ENCODE peak calls at places on chromosome 16, in four cellular contexts. C, G, X and V are unnamed samples.

GRCh38 chr16:66660422-66661209 is 35.9 kb downstream of the CMTM4 start:
- DNase-seq in C (peak), G (no peak), X (no peak), V (peak)

GRCh38 chr16:19177111-19177747 is 9.2 kb downstream of the SYT17 start:
- DNase-seq in C (no peak), G (no peak), X (no peak), V (no peak)

GRCh38 chr16:56436258-56436657 is 10.9 kb upstream of the AMFR start:
- DNase-seq in C (no peak), G (no peak), X (no peak), V (no peak)

GRCh38 chr16:30369091-30369937 is 980 bp downstream of the TBC1D10B start:
- DNase-seq in C (no peak), G (peak), X (no peak), V (no peak)

GRCh38 chr16:50791522-50791921 is 49.6 kb downstream of the CYLD start:
- DNase-seq in C (no peak), G (no peak), X (no peak), V (no peak)

GRCh38 chr16:66451548-66451947 is 24.5 kb downstream of the BEAN1 start:
- DNase-seq in C (no peak), G (no peak), X (no peak), V (no peak)

GRCh38 chr16:12455287-12455798 is 348.3 kb downstream of the CPPED1 start:
- DNase-seq in C (peak), G (peak), X (no peak), V (peak)

GRCh38 chr16:72876221-72876620 is 171.7 kb downstream of the ZFHX3 start:
- DNase-seq in C (peak), G (no peak), X (no peak), V (no peak)

GRCh38 chr16:25165284-25165683 is 51.5 kb upstream of the AQP8 start:
- DNase-seq in C (no peak), G (no peak), X (no peak), V (no peak)

GRCh38 chr16:48117217-48118105 is 38.3 kb downstream of the ABCC12 start:
- DNase-seq in C (peak), G (no peak), X (peak), V (peak)

GRCh38 chr16:52928955-52929354 is 123.7 kb downstream of the CHD9NB start:
- DNase-seq in C (no peak), G (no peak), X (no peak), V (no peak)

GRCh38 chr16:10741844-10742243 is 1.8 kb upstream of the NUBP1 start:
- DNase-seq in C (peak), G (no peak), X (no peak), V (no peak)

GRCh38 chr16:56848955-56849689 is 15.9 kb upstream of the SLC12A3 start:
- DNase-seq in C (no peak), G (no peak), X (no peak), V (peak)

GRCh38 chr16:87202346-87202745 is 114.8 kb downstream of the C16orf95 start:
- DNase-seq in C (no peak), G (no peak), X (no peak), V (no peak)

GRCh38 chr16:10946308-10946707 is 1.9 kb downstream of the CLEC16A start:
- DNase-seq in C (no peak), G (peak), X (no peak), V (peak)

GRCh38 chr16:57480127-57480753 is 6.1 kb downstream of the DOK4 start:
- DNase-seq in C (peak), G (peak), X (no peak), V (no peak)

GRCh38 chr16:87895641-87896141 is 26.4 kb upstream of the SLC7A5 start:
- DNase-seq in C (no peak), G (no peak), X (peak), V (no peak)

GRCh38 chr16:31190818-31191444 is 11.0 kb downstream of the FUS start:
- DNase-seq in C (no peak), G (no peak), X (no peak), V (no peak)

GRCh38 chr16:67260426-67261063 is 11.8 kb downstream of the SLC9A5 start:
- DNase-seq in C (no peak), G (no peak), X (no peak), V (peak)

GRCh38 chr16:3767333-3767977 is 50.1 kb upstream of the TRAP1 start:
- DNase-seq in C (no peak), G (no peak), X (no peak), V (no peak)

GRCh38 chr16:75354170-75354569 is 79.1 kb downstream of the CFDP1 start:
- DNase-seq in C (no peak), G (no peak), X (no peak), V (no peak)

GRCh38 chr16:66872524-66872923 is 7.8 kb upstream of the PDP2 start:
- DNase-seq in C (no peak), G (no peak), X (no peak), V (no peak)

GRCh38 chr16:48583075-48584065 is 26.6 kb downstream of the N4BP1 start:
- DNase-seq in C (no peak), G (no peak), X (no peak), V (no peak)

GRCh38 chr16:81821422-81822128 is 42.5 kb downstream of the PLCG2 start:
- DNase-seq in C (no peak), G (no peak), X (no peak), V (no peak)

GRCh38 chr16:57527027-57527426 is 9.3 kb downstream of the CCDC102A start:
- DNase-seq in C (no peak), G (peak), X (no peak), V (no peak)

GRCh38 chr16:17222756-17223411 is 247.9 kb downstream of the XYLT1 start:
- DNase-seq in C (no peak), G (no peak), X (no peak), V (no peak)

GRCh38 chr16:50627419-50627818 is 53.7 kb downstream of the SNX20 start:
- DNase-seq in C (peak), G (no peak), X (no peak), V (peak)

GRCh38 chr16:28091706-28092105 is 28.2 kb upstream of the GSG1L start:
- DNase-seq in C (no peak), G (peak), X (no peak), V (no peak)
- H3K4me3 ChIP-seq in C (no peak), G (no peak), X (no peak), V (no peak)

DNA sequence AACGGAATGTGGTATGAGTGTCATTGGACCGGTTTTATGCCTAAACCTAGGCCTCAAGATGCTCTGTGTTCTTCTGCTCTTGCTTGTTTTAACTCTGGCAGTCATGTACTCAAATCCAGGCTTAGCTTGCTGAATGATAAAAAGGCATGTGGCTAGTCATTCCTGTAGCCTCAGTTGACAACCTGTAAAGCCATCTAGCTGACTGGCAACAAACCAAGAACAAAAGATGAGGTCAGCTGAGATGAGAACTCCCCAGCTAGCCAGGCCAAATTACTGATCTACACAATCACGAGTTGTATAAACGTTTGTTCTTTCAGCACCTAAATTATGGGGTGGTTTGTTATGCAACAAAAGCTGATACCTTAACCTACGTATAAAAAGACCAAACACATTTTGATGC is 1406.0 kb upstream of the CDH8 start:
- DNase-seq in C (no peak), G (no peak), X (no peak), V (no peak)
- H3K4me3 ChIP-seq in C (no peak), G (no peak), X (no peak), V (no peak)

GRCh38 chr16:85449885-85450245 is 163.3 kb upstream of the GSE1 start:
- DNase-seq in C (no peak), G (no peak), X (no peak), V (no peak)
- H3K4me3 ChIP-seq in C (no peak), G (no peak), X (no peak), V (no peak)

DNA sequence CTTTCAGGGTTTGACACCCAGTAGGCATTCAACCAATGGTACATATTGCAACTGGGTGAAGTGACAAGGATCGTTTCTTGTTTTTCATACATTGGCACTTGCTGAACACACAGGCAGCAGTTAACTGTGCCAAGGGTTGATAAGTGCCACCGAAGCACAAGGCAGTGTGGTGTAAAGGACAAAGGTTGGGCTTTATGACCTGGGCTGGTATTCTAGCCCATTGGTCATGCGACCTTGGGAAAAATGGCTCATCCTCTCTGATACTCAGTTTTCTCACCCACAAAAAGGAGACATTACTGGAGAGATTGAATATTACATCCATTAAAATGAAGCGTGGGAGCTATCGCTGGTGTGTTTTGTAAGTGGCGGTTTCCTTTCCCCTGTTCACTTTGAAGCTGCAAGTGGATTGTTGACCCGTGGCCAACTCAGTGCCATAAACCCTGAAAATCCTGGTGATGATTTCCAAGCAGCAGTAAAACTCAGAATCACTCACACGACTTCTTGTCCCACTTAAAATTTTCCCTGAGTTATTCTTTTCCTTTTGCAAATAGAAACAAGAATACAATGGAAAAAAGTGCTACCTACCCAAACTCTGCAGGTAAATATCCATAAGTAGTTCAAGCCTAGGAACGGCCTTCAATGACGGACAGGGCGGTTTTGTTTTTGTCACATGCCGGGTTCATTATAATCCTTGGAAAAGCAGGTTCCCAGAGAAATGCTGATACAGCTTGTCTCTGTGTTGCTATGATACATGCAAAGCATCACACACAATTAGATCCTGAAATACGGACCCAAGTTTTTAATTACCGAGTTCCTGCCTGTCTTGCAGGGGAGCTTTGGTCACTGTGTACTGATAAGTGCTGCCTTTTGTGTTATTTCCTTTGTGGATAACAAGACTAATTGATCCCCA is 217.1 kb downstream of the HAPSTR1 start:
- DNase-seq in C (no peak), G (no peak), X (no peak), V (no peak)
- H3K4me3 ChIP-seq in C (no peak), G (no peak), X (no peak), V (no peak)

DNA sequence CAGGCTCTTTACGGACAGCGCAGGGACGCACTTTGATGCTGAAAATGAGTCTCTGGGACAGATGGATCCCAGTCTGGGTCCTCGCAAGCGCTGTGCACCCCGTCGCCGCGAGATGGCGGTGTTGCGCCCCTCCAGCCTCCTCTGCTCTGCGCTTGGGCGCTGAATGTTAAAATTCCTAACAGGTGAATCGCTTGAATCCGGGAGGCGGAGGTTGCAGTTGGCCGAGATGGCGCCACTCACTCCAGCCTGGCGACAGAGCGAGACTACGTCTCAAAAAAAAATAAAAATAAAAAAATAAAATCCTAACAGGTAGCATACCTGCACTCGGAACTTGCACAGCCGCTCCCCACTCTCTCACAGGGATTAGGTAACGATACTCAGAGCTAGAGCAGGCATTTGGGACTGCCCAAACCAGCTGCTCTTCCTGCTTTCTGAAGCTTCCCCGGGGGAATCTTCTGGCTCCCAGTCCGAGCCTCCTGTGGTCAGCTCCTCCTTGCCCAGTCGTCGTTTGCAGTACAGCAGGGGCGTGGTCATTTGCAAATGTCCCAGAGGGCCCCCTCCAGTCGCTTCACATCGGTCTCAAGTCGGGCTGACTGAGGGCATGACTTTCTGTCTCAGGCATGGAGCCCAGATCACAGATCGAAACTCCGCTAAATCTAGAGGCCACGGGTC is 26.2 kb upstream of the OSGIN1 start:
- DNase-seq in C (peak), G (peak), X (peak), V (peak)
- H3K4me3 ChIP-seq in C (no peak), G (no peak), X (no peak), V (peak)

GRCh38 chr16:15976225-15976812 is 26.9 kb downstream of the ABCC1 start:
- DNase-seq in C (no peak), G (no peak), X (no peak), V (no peak)
- H3K4me3 ChIP-seq in C (no peak), G (no peak), X (no peak), V (no peak)

GRCh38 chr16:23104032-23104955 is 45.0 kb downstream of the USP31 start:
- DNase-seq in C (no peak), G (no peak), X (no peak), V (peak)

GRCh38 chr16:23107117-23107516 is 42.1 kb downstream of the USP31 start:
- DNase-seq in C (no peak), G (no peak), X (no peak), V (no peak)

GRCh38 chr16:23107878-23108277 is 41.4 kb downstream of the USP31 start:
- DNase-seq in C (no peak), G (no peak), X (no peak), V (peak)

GRCh38 chr16:23103603-23104002 is 45.6 kb downstream of the USP31 start:
- DNase-seq in C (no peak), G (no peak), X (no peak), V (no peak)

GRCh38 chr16:23105309-23105708 is 43.9 kb downstream of the USP31 start:
- DNase-seq in C (no peak), G (no peak), X (no peak), V (no peak)
- H3K4me3 ChIP-seq in C (no peak), G (no peak), X (no peak), V (no peak)